ENCODE peak calls at places on chromosomes 16 and 17, in six cellular contexts. One of them, this sample, is unnamed.

GRCh38 chr16:4407543-4408322 is 8.7 kb downstream of the CORO7 start:
- DNase-seq in stomach: no peak
- DNase-seq in cardiac muscle cell: peak
- DNase-seq in tibial nerve: no peak
- DNase-seq in endothelial cell of umbilical vein: no peak
- DNase-seq in A549: no peak
- DNase-seq in this sample: no peak

GRCh38 chr17:76240461-76241204 is at the start of gene RNF157:
- DNase-seq in A549: peak
- DNase-seq in stomach: peak
- DNase-seq in cardiac muscle cell: peak
- DNase-seq in endothelial cell of umbilical vein: peak
- DNase-seq in tibial nerve: no peak
- DNase-seq in this sample: peak

GRCh38 chr16:84357191-84357651 is 11.1 kb upstream of the ATP2C2 start:
- DNase-seq in A549: no peak
- DNase-seq in tibial nerve: no peak
- DNase-seq in cardiac muscle cell: peak
- DNase-seq in stomach: no peak
- DNase-seq in endothelial cell of umbilical vein: no peak
- DNase-seq in this sample: no peak

GRCh38 chr17:50149425-50150353 is 788 bp downstream of the PPP1R9B start:
- DNase-seq in stomach: peak
- DNase-seq in cardiac muscle cell: peak
- DNase-seq in endothelial cell of umbilical vein: peak
- DNase-seq in A549: no peak
- DNase-seq in tibial nerve: no peak
- DNase-seq in this sample: peak

GRCh38 chr16:77723108-77723514 is 797 bp downstream of the NUDT7 start:
- DNase-seq in stomach: no peak
- DNase-seq in tibial nerve: peak
- DNase-seq in cardiac muscle cell: peak
- DNase-seq in endothelial cell of umbilical vein: peak
- DNase-seq in A549: no peak
- DNase-seq in this sample: peak

GRCh38 chr17:77565166-77565565 is 393.3 kb upstream of the TNRC6C start:
- DNase-seq in tibial nerve: no peak
- DNase-seq in cardiac muscle cell: no peak
- DNase-seq in A549: no peak
- DNase-seq in endothelial cell of umbilical vein: no peak
- DNase-seq in stomach: no peak
- DNase-seq in this sample: no peak

GRCh38 chr17:77528516-77529327 is 388.0 kb downstream of the SEC14L1 start:
- DNase-seq in A549: no peak
- DNase-seq in stomach: no peak
- DNase-seq in cardiac muscle cell: no peak
- DNase-seq in tibial nerve: no peak
- DNase-seq in endothelial cell of umbilical vein: no peak
- DNase-seq in this sample: peak

GRCh38 chr17:40996829-40997228 is 2.9 kb upstream of the KRTAP3-3 start:
- DNase-seq in tibial nerve: no peak
- DNase-seq in A549: no peak
- DNase-seq in stomach: no peak
- DNase-seq in endothelial cell of umbilical vein: no peak
- DNase-seq in cardiac muscle cell: no peak
- DNase-seq in this sample: no peak

GRCh38 chr17:33520404-33521032 is 227.4 kb upstream of the ASIC2 start:
- DNase-seq in cardiac muscle cell: peak
- DNase-seq in endothelial cell of umbilical vein: peak
- DNase-seq in tibial nerve: peak
- DNase-seq in stomach: peak
- DNase-seq in A549: peak
- DNase-seq in this sample: no peak

GRCh38 chr17:65442250-65442649 is 119.2 kb downstream of the AXIN2 start:
- DNase-seq in cardiac muscle cell: no peak
- DNase-seq in tibial nerve: no peak
- DNase-seq in stomach: no peak
- DNase-seq in endothelial cell of umbilical vein: no peak
- DNase-seq in A549: no peak
- DNase-seq in this sample: no peak

GRCh38 chr17:59695943-59696681 is 11.1 kb downstream of the PTRH2 start:
- DNase-seq in A549: no peak
- DNase-seq in cardiac muscle cell: peak
- DNase-seq in tibial nerve: no peak
- DNase-seq in stomach: no peak
- DNase-seq in endothelial cell of umbilical vein: no peak
- DNase-seq in this sample: no peak

GRCh38 chr16:89334988-89335802 is 117.7 kb downstream of the ZNF778 start:
- DNase-seq in cardiac muscle cell: no peak
- DNase-seq in endothelial cell of umbilical vein: no peak
- DNase-seq in tibial nerve: no peak
- DNase-seq in A549: no peak
- DNase-seq in stomach: no peak
- DNase-seq in this sample: peak

GRCh38 chr17:71966055-71966454 is 154.8 kb upstream of the SOX9 start:
- DNase-seq in cardiac muscle cell: no peak
- DNase-seq in endothelial cell of umbilical vein: no peak
- DNase-seq in stomach: no peak
- DNase-seq in tibial nerve: no peak
- DNase-seq in A549: no peak
- DNase-seq in this sample: no peak
- H3K27ac ChIP-seq in cardiac muscle cell: peak
- H3K27ac ChIP-seq in endothelial cell of umbilical vein: no peak
- H3K27ac ChIP-seq in stomach: no peak
- H3K27ac ChIP-seq in tibial nerve: no peak
- H3K27ac ChIP-seq in A549: no peak
- H3K27ac ChIP-seq in this sample: no peak

GRCh38 chr16:70738083-70738977 is 52.5 kb upstream of the MTSS2 start:
- DNase-seq in stomach: peak
- DNase-seq in tibial nerve: peak
- DNase-seq in endothelial cell of umbilical vein: peak
- DNase-seq in A549: peak
- DNase-seq in cardiac muscle cell: peak
- DNase-seq in this sample: no peak
- TF ChIP-seq CTCF in stomach: peak
- TF ChIP-seq CTCF in tibial nerve: peak
- TF ChIP-seq CTCF in endothelial cell of umbilical vein: peak
- TF ChIP-seq CTCF in A549: peak
- TF ChIP-seq CTCF in cardiac muscle cell: peak
- TF ChIP-seq CTCF in this sample: no peak

DNA sequence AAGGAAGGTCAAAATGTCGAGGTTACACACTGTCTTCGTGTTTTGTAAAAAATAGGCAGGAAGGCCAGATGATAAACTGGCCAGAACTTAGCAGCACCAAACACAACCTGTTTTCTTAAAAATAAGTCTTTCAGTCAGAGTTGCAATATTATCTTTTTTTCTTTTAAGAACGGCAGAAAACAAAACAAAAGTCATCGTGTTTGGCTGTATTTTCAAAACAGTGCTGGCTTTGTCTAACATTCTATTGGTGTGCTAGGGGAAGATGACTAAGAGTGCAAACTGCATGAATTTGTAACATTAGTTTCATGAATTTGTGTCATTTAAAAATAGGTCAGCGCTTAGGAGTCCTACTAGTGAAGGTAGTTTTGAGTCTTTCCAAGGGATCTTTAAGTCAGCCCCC is 5.3 kb downstream of the MAF start:
- DNase-seq in A549: no peak
- DNase-seq in tibial nerve: no peak
- DNase-seq in stomach: no peak
- DNase-seq in endothelial cell of umbilical vein: no peak
- DNase-seq in cardiac muscle cell: peak
- DNase-seq in this sample: no peak
- H3K4me3 ChIP-seq in A549: no peak
- H3K4me3 ChIP-seq in tibial nerve: peak
- H3K4me3 ChIP-seq in stomach: peak
- H3K4me3 ChIP-seq in endothelial cell of umbilical vein: no peak
- H3K4me3 ChIP-seq in cardiac muscle cell: no peak
- H3K4me3 ChIP-seq in this sample: no peak

DNA sequence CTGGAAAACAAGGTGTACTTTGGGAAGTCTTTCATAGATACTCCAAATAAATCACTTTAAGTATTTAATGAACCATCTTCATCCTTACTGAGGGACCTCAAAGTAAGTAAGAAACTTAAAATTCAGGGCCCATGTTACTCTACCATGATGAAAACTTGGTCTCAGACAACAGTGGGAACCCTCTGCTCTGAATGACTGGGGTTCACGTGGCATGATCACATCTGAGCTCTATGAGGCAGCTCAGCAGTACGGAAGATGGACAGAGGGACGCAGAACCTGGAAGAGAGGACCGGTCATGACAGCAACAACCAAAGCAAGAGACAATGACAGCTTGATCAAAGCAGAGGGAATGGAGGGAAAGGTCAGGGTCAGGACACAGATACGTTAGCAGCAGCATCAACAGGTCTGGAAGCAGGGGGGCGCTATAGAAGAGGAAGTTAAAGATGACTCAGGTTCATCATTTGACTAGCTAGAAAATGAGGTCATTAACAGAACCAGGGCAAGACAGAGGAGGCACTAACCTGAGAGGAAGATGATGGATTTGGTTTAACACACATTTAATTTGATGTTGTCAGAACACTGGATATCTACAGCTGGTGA is 9.5 kb downstream of the XPO6 start:
- DNase-seq in cardiac muscle cell: no peak
- DNase-seq in A549: no peak
- DNase-seq in endothelial cell of umbilical vein: no peak
- DNase-seq in stomach: no peak
- DNase-seq in tibial nerve: no peak
- DNase-seq in this sample: no peak
- H3K27ac ChIP-seq in cardiac muscle cell: no peak
- H3K27ac ChIP-seq in A549: no peak
- H3K27ac ChIP-seq in endothelial cell of umbilical vein: no peak
- H3K27ac ChIP-seq in stomach: no peak
- H3K27ac ChIP-seq in tibial nerve: no peak
- H3K27ac ChIP-seq in this sample: no peak